ENCODE peak calls at places on chromosome 10, in eight cellular contexts. K, S, E, P, G, B, W and J are unnamed samples.

GRCh38 chr10:30862486-30862885 is 169.2 kb downstream of the ZNF438 start:
- DNase-seq in K (no peak), S (peak), E (no peak), P (no peak), G (no peak), B (peak), W (no peak), J (no peak)

GRCh38 chr10:114426476-114426875 is 22.2 kb upstream of the AFAP1L2 start:
- DNase-seq in K (no peak), S (no peak), E (no peak), P (no peak), G (no peak), B (no peak), W (no peak), J (no peak)

GRCh38 chr10:123021517-123021916 is 12.7 kb downstream of the ACADSB start:
- DNase-seq in K (no peak), S (no peak), E (no peak), P (no peak), G (peak), B (no peak), W (no peak), J (no peak)

GRCh38 chr10:129369566-129369965 is 97.5 kb upstream of the MGMT start:
- DNase-seq in K (no peak), S (no peak), E (no peak), P (no peak), G (no peak), B (no peak), W (no peak), J (no peak)

GRCh38 chr10:84842593-84842992 is 514.2 kb downstream of the CCSER2 start:
- DNase-seq in K (no peak), S (no peak), E (no peak), P (no peak), G (no peak), B (no peak), W (no peak), J (no peak)

GRCh38 chr10:103845983-103846382 is 9.4 kb downstream of the SH3PXD2A start:
- DNase-seq in K (peak), S (no peak), E (no peak), P (no peak), G (no peak), B (no peak), W (no peak), J (no peak)

GRCh38 chr10:116712499-116712898 is 29.9 kb downstream of the HSPA12A start:
- DNase-seq in K (no peak), S (no peak), E (no peak), P (no peak), G (no peak), B (peak), W (no peak), J (no peak)

GRCh38 chr10:78805176-78805575 is 263.6 kb upstream of the ZMIZ1 start:
- DNase-seq in K (peak), S (peak), E (no peak), P (no peak), G (no peak), B (peak), W (peak), J (peak)

GRCh38 chr10:58350619-58351323 is 16.0 kb downstream of the UBE2D1 start:
- DNase-seq in K (no peak), S (no peak), E (no peak), P (no peak), G (peak), B (peak), W (no peak), J (no peak)

GRCh38 chr10:68559872-68560200 is 301 bp upstream of the TET1 start:
- DNase-seq in K (no peak), S (no peak), E (no peak), P (no peak), G (no peak), B (no peak), W (no peak), J (no peak)

GRCh38 chr10:113612154-113612553 is 51.7 kb downstream of the NRAP start:
- DNase-seq in K (no peak), S (no peak), E (no peak), P (no peak), G (no peak), B (no peak), W (no peak), J (no peak)

GRCh38 chr10:33301097-33301789 is 33.2 kb downstream of the NRP1 start:
- DNase-seq in K (no peak), S (no peak), E (no peak), P (no peak), G (no peak), B (no peak), W (no peak), J (no peak)

GRCh38 chr10:99525897-99526296 is 6.8 kb upstream of the NKX2-3 start:
- DNase-seq in K (no peak), S (no peak), E (no peak), P (no peak), G (no peak), B (no peak), W (no peak), J (no peak)

GRCh38 chr10:133455611-133456031 is 1.9 kb downstream of the SCART1 start:
- DNase-seq in K (no peak), S (no peak), E (peak), P (no peak), G (no peak), B (no peak), W (no peak), J (no peak)